ENCODE peak calls at places on chromosomes 1 and 21, in seven cellular contexts. X is SK-N-SH, K is HCT116, V is K562, G is GM12878, E is HepG2, Y is H1. O is an unnamed sample.

GRCh38 chr1:239987103-239987745 is 104.5 kb upstream of the FMN2 start:
- DNase-seq in G (no peak), E (peak), Y (no peak), K (peak), X (no peak), V (peak), O (peak)

GRCh38 chr1:90768098-90768497 is 51.0 kb upstream of the BARHL2 start:
- DNase-seq in K (no peak), E (no peak), X (no peak), Y (no peak), V (no peak), G (no peak), O (no peak)

GRCh38 chr1:84268346-84268745 is 33.2 kb upstream of the SAMD13 start:
- DNase-seq in Y (no peak), G (no peak), E (no peak), X (no peak), V (no peak), K (no peak), O (peak)

GRCh38 chr1:22341791-22342605 is 109.7 kb upstream of the ZBTB40 start:
- DNase-seq in V (no peak), G (no peak), K (no peak), Y (no peak), E (no peak), X (peak), O (no peak)

GRCh38 chr1:228794810-228795209 is 59.5 kb downstream of the RHOU start:
- DNase-seq in G (peak), Y (no peak), X (no peak), E (no peak), K (no peak), V (no peak), O (no peak)

GRCh38 chr1:51942281-51942680 is 48.2 kb downstream of the RAB3B start:
- DNase-seq in K (no peak), G (no peak), Y (no peak), X (no peak), E (no peak), V (no peak), O (no peak)

GRCh38 chr1:149936992-149937705 is 470 bp upstream of the MTMR11 start:
- DNase-seq in E (peak), K (peak), X (no peak), G (no peak), V (no peak), Y (no peak), O (peak)

GRCh38 chr1:36453600-36454388 is 3.5 kb upstream of the OSCP1 start:
- DNase-seq in Y (no peak), G (no peak), X (no peak), V (no peak), E (no peak), K (no peak), O (no peak)

GRCh38 chr1:86648255-86648654 is 56.1 kb upstream of the SH3GLB1 start:
- DNase-seq in V (no peak), Y (no peak), E (no peak), K (peak), X (no peak), G (no peak), O (no peak)

GRCh38 chr1:1305300-1306069 is 2.2 kb downstream of the ACAP3 start:
- DNase-seq in X (no peak), V (peak), K (no peak), G (no peak), E (peak), Y (no peak), O (no peak)

GRCh38 chr1:53586765-53587164 is 127.6 kb downstream of the DMRTB1 start:
- DNase-seq in Y (no peak), X (peak), G (no peak), V (no peak), K (no peak), E (no peak), O (no peak)

GRCh38 chr1:156641761-156642264 is at the start of gene BCAN:
- DNase-seq in X (peak), V (peak), G (no peak), Y (no peak), E (no peak), K (no peak), O (no peak)

GRCh38 chr1:228084797-228085196 is 2.3 kb downstream of the ARF1 start:
- DNase-seq in E (no peak), X (no peak), G (no peak), V (no peak), Y (no peak), K (no peak), O (no peak)

GRCh38 chr1:235074335-235075120 is 54.1 kb downstream of the TOMM20 start:
- DNase-seq in V (no peak), X (peak), E (peak), G (no peak), Y (no peak), K (no peak), O (no peak)

GRCh38 chr1:228957535-228957934 is 222.3 kb downstream of the RHOU start:
- DNase-seq in Y (no peak), X (no peak), G (no peak), E (no peak), K (no peak), V (no peak), O (no peak)

GRCh38 chr1:153776352-153776751 is 1.1 kb downstream of the SLC27A3 start:
- DNase-seq in E (no peak), V (no peak), X (no peak), K (no peak), Y (no peak), G (no peak), O (no peak)

DNA sequence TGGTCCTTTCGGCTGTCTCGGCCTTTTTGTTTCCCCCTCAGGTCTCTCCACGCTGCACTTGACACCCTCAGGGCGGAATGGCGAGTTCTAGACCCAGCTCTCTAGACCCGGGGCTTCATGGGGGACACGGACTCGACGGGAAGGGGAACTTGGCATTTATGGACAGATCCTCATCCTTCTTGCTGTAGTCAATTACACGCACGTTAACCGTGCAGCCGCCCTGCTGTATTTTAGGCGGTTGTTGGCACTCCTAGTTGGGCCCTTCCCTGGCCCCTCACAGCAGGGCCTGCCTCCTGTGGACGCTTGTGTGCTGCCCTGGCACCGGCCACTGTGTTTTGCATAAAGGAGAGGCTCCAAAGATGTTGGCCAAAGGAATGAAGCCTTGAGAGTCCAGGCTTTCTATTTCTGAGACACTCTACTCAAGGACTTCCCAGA is 558 bp upstream of the BTG3 start:
- DNase-seq in V (no peak), Y (no peak), X (no peak), G (no peak), K (no peak), E (no peak), O (no peak)
- TF ChIP-seq JUND in V (no peak), Y (no peak), X (no peak), G (no peak), K (no peak), E (no peak), O (no peak)

DNA sequence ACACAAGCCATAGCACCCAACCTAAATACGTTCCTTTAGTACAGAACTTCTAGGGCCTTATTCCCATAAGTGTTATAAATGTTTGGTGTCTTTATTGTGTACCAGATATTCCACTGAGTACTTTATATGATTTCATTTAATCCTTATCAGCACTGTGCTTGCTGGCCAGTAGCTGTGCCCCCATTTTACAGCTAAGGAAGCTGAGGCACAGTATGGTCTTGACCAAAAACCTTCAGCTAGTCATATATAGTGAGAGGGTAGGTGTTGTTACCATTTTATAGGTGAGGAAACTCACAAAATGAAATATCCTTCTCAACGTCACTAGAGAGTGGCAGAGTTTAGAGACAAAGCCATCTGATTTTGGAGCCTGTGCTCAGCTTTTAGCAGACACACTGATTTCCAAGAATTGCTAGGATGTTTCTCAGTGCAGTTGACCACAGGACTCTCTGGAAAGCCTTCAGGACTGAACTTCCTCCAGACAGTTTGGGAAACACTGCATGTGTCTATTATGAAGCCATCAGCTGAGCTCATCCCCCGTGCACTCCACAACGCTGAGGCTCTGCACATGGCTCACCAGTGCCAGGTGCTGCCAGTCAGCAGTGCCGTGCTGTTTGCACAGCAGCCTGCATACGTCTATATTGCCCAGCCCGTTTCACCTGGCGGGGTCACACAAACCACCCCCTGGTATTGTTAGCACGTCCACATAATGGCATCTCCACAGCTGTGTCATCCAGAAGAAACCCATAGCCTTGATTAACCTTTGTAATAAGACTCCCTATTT is 15.4 kb downstream of the NPPA start:
- DNase-seq in V (no peak), Y (no peak), G (no peak), K (no peak), X (no peak), E (no peak), O (no peak)
- TF ChIP-seq JUND in V (no peak), Y (no peak), G (no peak), K (no peak), X (no peak), E (no peak), O (no peak)

GRCh38 chr1:181100015-181100905 is 11.8 kb downstream of the IER5 start:
- DNase-seq in Y (no peak), K (no peak), V (peak), X (no peak), G (no peak), E (peak), O (no peak)
- TF ChIP-seq JUND in Y (no peak), K (peak), V (peak), X (peak), G (no peak), E (no peak), O (no peak)

DNA sequence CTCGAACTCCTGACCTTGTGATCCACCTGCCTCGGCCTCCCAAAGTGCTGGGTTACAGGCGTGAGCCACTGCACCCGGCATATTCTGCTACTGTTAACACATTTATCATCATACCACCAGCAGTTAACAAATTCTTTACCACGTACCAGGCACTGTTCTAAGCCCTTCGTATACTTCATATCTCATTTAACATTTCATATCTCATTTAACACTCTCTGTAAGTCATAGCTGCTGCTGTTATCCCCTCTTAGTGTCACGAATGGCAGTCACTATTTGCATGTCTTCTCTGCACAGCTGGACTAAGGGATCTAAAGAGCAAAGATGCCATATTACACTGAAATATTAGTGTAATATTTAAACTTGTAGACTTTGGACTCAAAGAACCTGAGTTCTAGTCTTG is 462.5 kb upstream of the DAB1 start:
- DNase-seq in Y (no peak), X (no peak), E (no peak), K (no peak), V (no peak), G (no peak), O (no peak)
- TF ChIP-seq JUND in Y (no peak), X (no peak), E (no peak), K (no peak), V (no peak), G (no peak), O (no peak)

GRCh38 chr1:41629136-41629535 is 144.7 kb upstream of the EDN2 start:
- DNase-seq in X (no peak), E (no peak), G (no peak), K (no peak), V (no peak), Y (no peak), O (no peak)

GRCh38 chr1:41626146-41626545 is 141.7 kb upstream of the EDN2 start:
- DNase-seq in E (no peak), Y (no peak), G (no peak), V (no peak), K (no peak), X (no peak), O (no peak)

GRCh38 chr1:41629571-41629970 is 145.1 kb upstream of the EDN2 start:
- DNase-seq in X (no peak), K (no peak), E (no peak), V (no peak), Y (no peak), G (no peak), O (no peak)

GRCh38 chr1:41627491-41628280 is 143.2 kb upstream of the EDN2 start:
- DNase-seq in G (no peak), V (no peak), E (no peak), Y (no peak), X (no peak), K (no peak), O (peak)

DNA sequence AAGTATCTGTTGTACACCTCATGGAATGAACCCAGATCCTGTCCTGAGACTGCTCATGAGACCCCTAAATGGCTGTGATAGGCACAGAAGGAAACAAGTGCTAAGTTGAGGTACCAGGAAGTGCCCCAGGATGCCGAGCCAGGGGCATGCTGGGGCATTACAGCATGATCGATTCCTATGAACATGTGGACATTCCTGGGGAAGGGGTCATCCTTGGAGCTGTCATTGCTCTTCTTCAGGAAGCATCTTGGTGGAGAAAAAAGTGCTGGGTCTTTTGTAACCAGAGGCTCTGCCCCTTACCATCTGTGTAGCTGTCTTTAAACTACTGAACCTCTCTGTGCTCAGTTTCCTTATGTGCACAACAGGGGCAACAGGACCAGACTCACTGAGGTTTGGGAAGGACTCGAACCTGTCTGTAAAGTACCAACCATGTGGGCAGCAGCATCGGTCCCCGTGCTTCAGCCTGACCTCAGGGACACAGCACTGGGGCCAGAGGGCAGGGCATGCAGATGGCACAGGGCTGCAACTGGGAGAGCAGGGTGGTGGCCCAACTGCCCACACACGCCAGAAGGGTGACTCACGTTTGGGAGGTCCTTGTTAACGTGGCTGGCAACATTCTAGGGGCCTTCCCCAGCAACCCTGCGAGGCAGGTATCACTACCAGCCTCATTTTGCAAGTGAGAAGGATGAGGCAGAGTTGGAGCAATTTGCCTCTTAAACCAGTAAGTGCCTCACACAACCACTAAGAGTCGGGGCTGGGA is 142.3 kb upstream of the EDN2 start:
- DNase-seq in E (no peak), Y (no peak), K (peak), V (no peak), X (no peak), G (peak), O (no peak)
- TF ChIP-seq JUND in E (no peak), Y (no peak), K (peak), V (no peak), X (no peak), G (no peak), O (no peak)

GRCh38 chr1:159922499-159923202 is 2.7 kb downstream of the TAGLN2 start:
- DNase-seq in V (peak), K (no peak), E (no peak), X (peak), G (no peak), Y (no peak), O (no peak)
- TF ChIP-seq JUND in V (no peak), K (no peak), E (no peak), X (no peak), G (no peak), Y (no peak), O (no peak)

GRCh38 chr1:112318263-112318662 is 77.8 kb upstream of the CTTNBP2NL start:
- DNase-seq in Y (no peak), X (no peak), E (no peak), G (no peak), V (no peak), K (no peak), O (no peak)

GRCh38 chr1:112317556-112317955 is 78.5 kb upstream of the CTTNBP2NL start:
- DNase-seq in X (no peak), E (no peak), Y (no peak), G (no peak), V (no peak), K (no peak), O (peak)

GRCh38 chr1:112317140-112317539 is 78.9 kb upstream of the CTTNBP2NL start:
- DNase-seq in G (no peak), V (no peak), K (no peak), Y (no peak), E (no peak), X (no peak), O (no peak)

GRCh38 chr1:112318698-112319370 is 77.2 kb upstream of the CTTNBP2NL start:
- DNase-seq in V (no peak), K (no peak), G (no peak), E (no peak), Y (no peak), X (no peak), O (no peak)

GRCh38 chr1:112316254-112316653 is 79.8 kb upstream of the CTTNBP2NL start:
- DNase-seq in E (no peak), G (no peak), V (no peak), X (no peak), K (no peak), Y (no peak), O (no peak)
- TF ChIP-seq JUND in E (no peak), G (no peak), V (no peak), X (no peak), K (no peak), Y (no peak), O (no peak)

O was measured in T47D.